ENCODE peak calls at places on chromosome 18, in five cellular contexts. J is adrenal gland, U is neuronal stem cell, P is cardiac muscle cell, O is left lung. C is an unnamed sample. For H3K4me1, the result is how much of the 10 kb centered on the place peaks cover.

GRCh38 chr18:65498605-65499004 is 252.2 kb upstream of the CDH7 start:
- DNase-seq in U (no peak), J (no peak), P (no peak), O (no peak), C (no peak)

GRCh38 chr18:57649536-57650495 is 28.2 kb upstream of the NARS1 start:
- DNase-seq in O (no peak), J (peak), U (no peak), P (peak), C (no peak)

GRCh38 chr18:56789004-56789888 is 138.1 kb downstream of the WDR7 start:
- DNase-seq in J (peak), U (no peak), P (peak), O (no peak), C (no peak)

GRCh38 chr18:74303936-74304335 is 11.7 kb upstream of the C18orf63 start:
- DNase-seq in P (peak), O (no peak), U (no peak), J (no peak), C (no peak)

GRCh38 chr18:80161781-80162417 is 52.8 kb downstream of the ADNP2 start:
- DNase-seq in U (no peak), P (no peak), O (no peak), J (no peak), C (no peak)

GRCh38 chr18:54023471-54023870 is 201.0 kb downstream of the MBD2 start:
- DNase-seq in P (peak), O (no peak), U (no peak), J (no peak), C (no peak)

GRCh38 chr18:23650963-23651927 is 11.5 kb downstream of the ANKRD29 start:
- DNase-seq in J (no peak), O (no peak), P (peak), U (no peak), C (no peak)

GRCh38 chr18:8153887-8154583 is 455.2 kb upstream of the RAB12 start:
- DNase-seq in O (no peak), P (peak), U (no peak), J (no peak), C (no peak)

GRCh38 chr18:13932285-13933025 is 17.1 kb upstream of the MC2R start:
- DNase-seq in J (no peak), P (no peak), U (no peak), O (no peak), C (no peak)

GRCh38 chr18:70491734-70492348 is 203.0 kb downstream of the SOCS6 start:
- DNase-seq in P (peak), J (peak), U (peak), O (no peak), C (no peak)

GRCh38 chr18:70489556-70489955 is 200.7 kb downstream of the SOCS6 start:
- DNase-seq in O (no peak), J (no peak), P (no peak), U (no peak), C (no peak)

GRCh38 chr18:70493461-70493860 is 204.6 kb downstream of the SOCS6 start:
- DNase-seq in P (no peak), J (no peak), O (no peak), U (no peak), C (no peak)

GRCh38 chr18:70494524-70494923 is 205.7 kb downstream of the SOCS6 start:
- DNase-seq in U (no peak), O (no peak), P (no peak), J (no peak), C (no peak)

GRCh38 chr18:70490008-70490933 is 201.4 kb downstream of the SOCS6 start:
- DNase-seq in P (peak), O (no peak), U (peak), J (peak), C (no peak)
- H3K4me3 ChIP-seq in P (no peak), O (no peak), U (no peak), J (no peak), C (no peak)

GRCh38 chr18:28044036-28044435 is 132.9 kb downstream of the CDH2 start:
- DNase-seq in O (peak), U (no peak), J (no peak), P (no peak), C (no peak)

GRCh38 chr18:28048612-28049011 is 128.3 kb downstream of the CDH2 start:
- DNase-seq in U (no peak), O (no peak), P (no peak), J (no peak), C (no peak)

GRCh38 chr18:28045176-28045810 is 131.6 kb downstream of the CDH2 start:
- DNase-seq in J (no peak), P (peak), U (no peak), O (no peak), C (no peak)

GRCh38 chr18:28043631-28044030 is 133.3 kb downstream of the CDH2 start:
- DNase-seq in O (no peak), J (no peak), P (no peak), U (no peak), C (no peak)

DNA sequence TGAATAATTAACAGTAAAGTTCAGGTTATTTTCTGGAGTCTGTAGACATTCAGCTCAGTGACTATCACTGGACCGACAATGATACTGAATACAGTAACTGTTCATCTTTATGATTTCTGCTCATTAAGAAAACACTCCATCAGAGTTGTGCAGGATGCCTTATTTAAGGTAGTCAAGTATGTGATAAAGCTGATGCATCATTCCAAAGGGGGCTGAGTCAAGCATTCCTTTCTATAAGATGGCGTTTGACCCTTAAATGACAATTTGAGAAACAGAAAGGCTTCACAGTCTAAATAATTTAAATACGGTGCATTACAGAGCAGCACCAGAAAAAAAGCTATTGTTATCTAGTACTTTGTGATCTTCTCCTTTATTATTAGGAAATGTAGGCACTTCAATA is 131.1 kb downstream of the CDH2 start:
- DNase-seq in P (no peak), J (no peak), O (no peak), U (no peak), C (no peak)
- H3K4me1 ChIP-seq in P (half or more), J (under half), O (under half), U (under half), C (half or more)

DNA sequence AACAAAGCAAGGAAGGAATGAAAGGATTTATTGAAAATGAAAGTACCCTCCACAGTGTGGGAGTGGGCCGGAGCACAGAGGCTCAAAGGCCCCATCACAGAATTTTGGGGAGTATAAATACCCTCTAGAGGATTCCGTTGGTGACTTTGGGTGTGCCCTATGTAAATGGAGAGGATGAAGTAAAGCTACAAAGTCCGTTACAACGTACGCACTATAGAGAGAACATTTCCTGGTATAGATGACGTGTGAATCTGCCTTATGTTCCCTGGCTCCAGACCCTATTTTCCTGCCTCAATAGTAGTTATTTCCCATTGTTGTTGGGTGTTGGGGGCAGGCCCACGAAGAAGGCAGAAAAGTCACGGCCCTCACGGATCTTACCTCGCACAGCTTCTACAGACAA is 65.3 kb downstream of the GALR1 start:
- DNase-seq in J (no peak), O (no peak), U (no peak), P (no peak), C (no peak)
- H3K4me3 ChIP-seq in J (no peak), O (no peak), U (no peak), P (no peak), C (no peak)

GRCh38 chr18:48929212-48929612 is 21.6 kb downstream of the SMAD7 start:
- DNase-seq in J (no peak), U (no peak), O (no peak), P (no peak), C (no peak)
- H3K4me1 ChIP-seq in J (half or more), U (under half), O (half or more), P (half or more), C (half or more)

C was measured in left ventricle myocardium inferior.